ENCODE peak calls at places on chromosome 18, in five cellular contexts. One of them, this sample, is unnamed.

GRCh38 chr18:10038268-10038667 is 124.5 kb downstream of the VAPA start:
- DNase-seq in ovary: no peak
- DNase-seq in tibial nerve: no peak
- DNase-seq in HepG2: no peak
- DNase-seq in H1: no peak
- DNase-seq in this sample: no peak

GRCh38 chr18:36141576-36141975 is 11.9 kb downstream of the ELP2 start:
- DNase-seq in ovary: no peak
- DNase-seq in tibial nerve: no peak
- DNase-seq in HepG2: no peak
- DNase-seq in H1: no peak
- DNase-seq in this sample: no peak

GRCh38 chr18:26961805-26962204 is 96.3 kb upstream of the AQP4 start:
- DNase-seq in ovary: no peak
- DNase-seq in tibial nerve: no peak
- DNase-seq in HepG2: no peak
- DNase-seq in H1: no peak
- DNase-seq in this sample: no peak

GRCh38 chr18:23776306-23776705 is 87.1 kb downstream of the LAMA3 start:
- DNase-seq in ovary: no peak
- DNase-seq in tibial nerve: no peak
- DNase-seq in HepG2: no peak
- DNase-seq in H1: no peak
- DNase-seq in this sample: no peak

GRCh38 chr18:58581265-58581664 is 47.6 kb downstream of the ALPK2 start:
- DNase-seq in ovary: no peak
- DNase-seq in tibial nerve: no peak
- DNase-seq in HepG2: no peak
- DNase-seq in H1: no peak
- DNase-seq in this sample: no peak

GRCh38 chr18:2396162-2396505 is 175.2 kb downstream of the METTL4 start:
- DNase-seq in ovary: no peak
- DNase-seq in tibial nerve: no peak
- DNase-seq in HepG2: no peak
- DNase-seq in H1: no peak
- DNase-seq in this sample: no peak

GRCh38 chr18:47754311-47755101 is 176.0 kb downstream of the SMAD2 start:
- DNase-seq in ovary: no peak
- DNase-seq in tibial nerve: no peak
- DNase-seq in HepG2: peak; percentile 23
- DNase-seq in H1: peak; percentile 71
- DNase-seq in this sample: peak; percentile 58

GRCh38 chr18:46297124-46297523 is 192.9 kb downstream of the HAUS1 start:
- DNase-seq in ovary: no peak
- DNase-seq in tibial nerve: no peak
- DNase-seq in HepG2: no peak
- DNase-seq in H1: no peak
- DNase-seq in this sample: no peak

GRCh38 chr18:2406544-2406943 is 164.8 kb downstream of the METTL4 start:
- DNase-seq in ovary: no peak
- DNase-seq in tibial nerve: no peak
- DNase-seq in HepG2: no peak
- DNase-seq in H1: no peak
- DNase-seq in this sample: no peak

GRCh38 chr18:28584726-28585125 is 407.8 kb upstream of the CDH2 start:
- DNase-seq in ovary: no peak
- DNase-seq in tibial nerve: no peak
- DNase-seq in HepG2: no peak
- DNase-seq in H1: peak; percentile 10
- DNase-seq in this sample: no peak

DNA sequence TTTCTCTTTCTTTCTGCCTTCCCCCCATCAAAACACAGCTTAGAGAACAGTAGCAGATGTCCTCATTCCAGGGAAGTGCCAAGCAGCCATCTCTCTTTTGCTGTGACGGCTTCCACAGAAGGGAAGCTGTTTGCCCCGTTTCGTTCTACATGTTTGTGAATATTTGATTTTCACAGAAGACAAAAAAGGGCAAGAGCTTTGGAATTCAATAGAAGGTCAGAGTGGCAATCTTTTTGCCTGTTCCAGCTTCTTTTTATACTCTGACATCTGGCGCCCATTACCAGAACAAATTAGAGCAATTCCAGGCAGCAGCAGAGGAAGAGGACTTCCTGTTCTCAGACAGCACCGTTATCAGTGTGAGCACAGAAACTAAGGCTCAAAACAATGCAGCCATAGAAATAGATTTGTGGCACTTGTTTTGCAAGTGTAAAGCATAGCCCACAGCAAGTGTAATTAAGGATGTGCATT is 79.0 kb upstream of the CDH19 start:
- DNase-seq in ovary: no peak
- DNase-seq in tibial nerve: peak; percentile 47
- DNase-seq in HepG2: no peak
- DNase-seq in H1: no peak
- DNase-seq in this sample: no peak
- H3K27ac ChIP-seq in ovary: no peak overlapping the region
- H3K27ac ChIP-seq in tibial nerve: peak overlapping the region; percentile 28
- H3K27ac ChIP-seq in HepG2: no peak overlapping the region
- H3K27ac ChIP-seq in H1: no peak overlapping the region
- H3K27ac ChIP-seq in this sample: no peak overlapping the region

DNA sequence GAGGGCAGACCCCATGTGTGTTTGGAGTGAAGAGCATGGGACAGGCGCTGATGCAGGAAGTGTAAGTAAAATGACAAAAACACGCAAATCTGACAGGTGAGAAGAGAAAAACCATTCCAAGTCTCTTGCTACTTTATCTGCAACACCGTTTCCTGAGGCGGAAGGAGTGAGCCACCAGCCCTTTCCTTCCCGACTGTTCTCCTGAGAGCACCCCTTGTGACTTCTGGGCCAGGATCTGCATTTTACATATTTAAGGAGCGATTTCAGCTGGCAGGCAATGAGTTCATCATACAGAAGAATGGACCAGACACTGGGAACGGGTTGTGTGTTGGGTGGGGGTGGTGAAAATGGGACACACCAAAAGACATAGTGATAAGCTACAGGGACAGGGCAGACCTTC is 277.3 kb downstream of the TGIF1 start:
- DNase-seq in ovary: no peak
- DNase-seq in tibial nerve: no peak
- DNase-seq in HepG2: no peak
- DNase-seq in H1: no peak
- DNase-seq in this sample: no peak
- H3K4me1 ChIP-seq in ovary: peaks cover 2% of the 10 kb centered on the region
- H3K4me1 ChIP-seq in tibial nerve: peaks cover 3% of the 10 kb centered on the region
- H3K4me1 ChIP-seq in HepG2: peaks cover 31% of the 10 kb centered on the region
- H3K4me1 ChIP-seq in H1: no peaks in the 10 kb centered on the region
- H3K4me1 ChIP-seq in this sample: peaks cover 19% of the 10 kb centered on the region

GRCh38 chr18:76145506-76145905 is 349.5 kb downstream of the ZNF516 start:
- DNase-seq in ovary: no peak
- DNase-seq in tibial nerve: no peak
- DNase-seq in HepG2: no peak
- DNase-seq in H1: no peak
- DNase-seq in this sample: no peak
- TF ChIP-seq EP300 in ovary: no peak
- TF ChIP-seq EP300 in tibial nerve: no peak
- TF ChIP-seq EP300 in HepG2: no peak
- TF ChIP-seq EP300 in H1: no peak
- TF ChIP-seq EP300 in this sample: no peak

GRCh38 chr18:63286926-63287325 is 32.6 kb downstream of the BCL2 start:
- DNase-seq in ovary: no peak
- DNase-seq in tibial nerve: no peak
- DNase-seq in HepG2: no peak
- DNase-seq in H1: no peak
- DNase-seq in this sample: no peak

GRCh38 chr18:63285332-63285731 is 34.2 kb downstream of the BCL2 start:
- DNase-seq in ovary: no peak
- DNase-seq in tibial nerve: no peak
- DNase-seq in HepG2: no peak
- DNase-seq in H1: no peak
- DNase-seq in this sample: peak; percentile 61

GRCh38 chr18:63284861-63285260 is 34.7 kb downstream of the BCL2 start:
- DNase-seq in ovary: no peak
- DNase-seq in tibial nerve: no peak
- DNase-seq in HepG2: no peak
- DNase-seq in H1: no peak
- DNase-seq in this sample: peak; percentile 32

GRCh38 chr18:63284173-63284765 is 35.3 kb downstream of the BCL2 start:
- DNase-seq in ovary: no peak
- DNase-seq in tibial nerve: no peak
- DNase-seq in HepG2: no peak
- DNase-seq in H1: no peak
- DNase-seq in this sample: no peak

DNA sequence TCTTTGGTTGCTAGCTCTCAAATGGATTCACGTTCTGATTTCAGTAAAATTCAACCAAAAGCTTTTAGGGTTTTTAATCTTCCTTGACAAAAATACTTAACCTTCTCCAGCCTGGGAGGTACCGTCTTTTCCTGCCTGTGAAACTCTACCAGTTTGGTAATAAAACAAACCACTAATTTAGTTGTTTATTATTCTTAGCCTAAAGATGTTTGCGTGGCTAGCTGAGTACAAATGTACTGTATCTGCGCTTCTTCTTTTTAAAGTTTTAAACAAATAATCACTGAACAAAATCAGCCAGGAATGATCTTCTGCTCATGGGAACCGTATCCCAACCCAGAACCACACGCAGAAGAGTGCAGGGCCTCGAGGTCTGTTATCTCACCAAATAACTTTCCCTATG is 36.3 kb downstream of the BCL2 start:
- DNase-seq in ovary: no peak
- DNase-seq in tibial nerve: no peak
- DNase-seq in HepG2: no peak
- DNase-seq in H1: no peak
- DNase-seq in this sample: no peak
- H3K27ac ChIP-seq in ovary: peak overlapping the region; percentile 18
- H3K27ac ChIP-seq in tibial nerve: no peak overlapping the region
- H3K27ac ChIP-seq in HepG2: no peak overlapping the region
- H3K27ac ChIP-seq in H1: no peak overlapping the region
- H3K27ac ChIP-seq in this sample: peak overlapping the region; percentile 72

GRCh38 chr18:60935046-60935445 is 398.2 kb upstream of the CDH20 start:
- DNase-seq in ovary: no peak
- DNase-seq in tibial nerve: no peak
- DNase-seq in HepG2: no peak
- DNase-seq in H1: no peak
- DNase-seq in this sample: no peak
- H3K4me1 ChIP-seq in ovary: no peaks in the 10 kb centered on the region
- H3K4me1 ChIP-seq in tibial nerve: no peaks in the 10 kb centered on the region
- H3K4me1 ChIP-seq in HepG2: no peaks in the 10 kb centered on the region
- H3K4me1 ChIP-seq in H1: no peaks in the 10 kb centered on the region
- H3K4me1 ChIP-seq in this sample: no peaks in the 10 kb centered on the region

GRCh38 chr18:13520741-13521140 is 205.6 kb downstream of the FAM210A start:
- DNase-seq in ovary: no peak
- DNase-seq in tibial nerve: no peak
- DNase-seq in HepG2: no peak
- DNase-seq in H1: no peak
- DNase-seq in this sample: no peak

GRCh38 chr18:13518382-13518781 is 208.0 kb downstream of the FAM210A start:
- DNase-seq in ovary: no peak
- DNase-seq in tibial nerve: no peak
- DNase-seq in HepG2: no peak
- DNase-seq in H1: no peak
- DNase-seq in this sample: no peak

GRCh38 chr18:13522861-13523660 is 203.3 kb downstream of the FAM210A start:
- DNase-seq in ovary: no peak
- DNase-seq in tibial nerve: no peak
- DNase-seq in HepG2: no peak
- DNase-seq in H1: no peak
- DNase-seq in this sample: no peak

GRCh38 chr18:13521418-13521817 is 204.9 kb downstream of the FAM210A start:
- DNase-seq in ovary: no peak
- DNase-seq in tibial nerve: no peak
- DNase-seq in HepG2: no peak
- DNase-seq in H1: no peak
- DNase-seq in this sample: no peak

DNA sequence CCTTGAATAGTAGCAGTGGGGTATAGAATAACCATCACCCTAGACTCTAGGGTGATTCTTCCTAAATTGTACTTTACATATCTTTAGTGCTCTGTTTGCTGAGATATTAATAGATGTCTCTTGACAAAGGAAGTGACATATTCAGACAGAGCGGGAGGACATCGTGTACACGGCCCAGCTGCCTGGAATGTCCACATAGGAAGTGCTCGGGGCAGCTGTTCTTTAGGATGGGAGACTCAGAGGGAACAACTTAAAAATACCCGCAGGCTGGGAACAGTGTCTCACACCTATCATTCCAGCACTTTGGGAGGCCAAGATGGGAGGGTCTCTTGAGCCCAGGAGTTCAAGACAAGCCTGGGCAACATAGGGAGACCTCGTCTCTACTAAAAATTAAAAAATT is 206.1 kb downstream of the FAM210A start:
- DNase-seq in ovary: no peak
- DNase-seq in tibial nerve: peak; percentile 47
- DNase-seq in HepG2: no peak
- DNase-seq in H1: no peak
- DNase-seq in this sample: no peak
- TF ChIP-seq EP300 in ovary: peak; percentile 13
- TF ChIP-seq EP300 in tibial nerve: peak; percentile 82
- TF ChIP-seq EP300 in HepG2: no peak
- TF ChIP-seq EP300 in H1: no peak
- TF ChIP-seq EP300 in this sample: peak; percentile 50

DNA sequence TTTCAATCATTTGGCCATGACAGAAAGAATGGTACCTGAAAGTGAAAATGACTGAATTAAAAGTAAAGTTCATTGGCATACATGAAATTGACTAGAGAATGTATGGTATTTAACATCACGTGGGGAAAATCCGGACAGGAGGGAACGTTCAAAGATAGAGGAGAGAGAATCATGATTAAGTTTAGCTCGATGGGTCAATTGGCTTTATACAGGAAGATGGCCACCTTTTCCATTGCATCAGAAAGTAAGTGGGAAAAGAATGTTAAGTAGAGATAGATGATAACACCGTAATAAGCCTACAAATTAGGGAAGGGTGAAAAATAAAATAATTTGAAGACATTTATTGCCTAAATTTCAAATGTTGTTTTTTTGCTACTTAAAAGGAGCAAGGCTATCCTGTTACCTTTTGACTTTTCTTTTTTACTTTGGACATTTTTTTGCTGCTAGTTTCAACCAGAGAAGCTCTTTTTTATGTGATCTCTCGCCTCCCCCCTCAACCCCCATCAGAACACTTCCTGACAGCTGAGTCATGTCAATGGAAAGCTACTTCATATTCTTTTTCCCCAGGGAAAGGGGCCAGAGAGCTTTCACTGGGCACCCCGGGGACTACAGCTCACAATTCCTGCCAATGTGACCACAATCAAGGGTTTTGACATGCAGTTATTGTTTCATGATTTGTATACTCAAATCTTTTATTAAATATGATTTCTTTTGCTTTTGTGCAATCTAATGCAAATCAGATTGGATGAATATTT is 767 bp upstream of the CCDC102B start:
- DNase-seq in ovary: no peak
- DNase-seq in tibial nerve: no peak
- DNase-seq in HepG2: no peak
- DNase-seq in H1: no peak
- DNase-seq in this sample: no peak
- H3K27ac ChIP-seq in ovary: no peak overlapping the region
- H3K27ac ChIP-seq in tibial nerve: no peak overlapping the region
- H3K27ac ChIP-seq in HepG2: no peak overlapping the region
- H3K27ac ChIP-seq in H1: no peak overlapping the region
- H3K27ac ChIP-seq in this sample: no peak overlapping the region